ENCODE peak calls at places on chromosomes 4 and X, in four cellular contexts. One of them, this sample, is unnamed. For H3K9me3 and H3K4me1, the result is how much of the 10 kb centered on the place peaks cover.

GRCh38 chrX:9438950-9439494 is 25.8 kb upstream of the TBL1X start:
- DNase-seq in Karpas-422: no peak
- DNase-seq in thyroid gland: no peak
- DNase-seq in GM23248: peak
- DNase-seq in this sample: no peak

GRCh38 chr4:82360298-82361177 is 13.3 kb downstream of the HNRNPD start:
- DNase-seq in Karpas-422: peak
- DNase-seq in thyroid gland: no peak
- DNase-seq in GM23248: peak
- DNase-seq in this sample: no peak

GRCh38 chrX:84258708-84259107 is 70.7 kb upstream of the RPS6KA6 start:
- DNase-seq in Karpas-422: no peak
- DNase-seq in thyroid gland: no peak
- DNase-seq in GM23248: no peak
- DNase-seq in this sample: no peak

GRCh38 chrX:100208076-100208475 is 202.0 kb downstream of the PCDH19 start:
- DNase-seq in Karpas-422: no peak
- DNase-seq in thyroid gland: no peak
- DNase-seq in GM23248: no peak
- DNase-seq in this sample: no peak

GRCh38 chr4:19317377-19317776 is 934.3 kb upstream of the SLIT2 start:
- DNase-seq in Karpas-422: no peak
- DNase-seq in thyroid gland: no peak
- DNase-seq in GM23248: no peak
- DNase-seq in this sample: no peak

GRCh38 chr4:78612398-78613005 is 60.9 kb downstream of the ANXA3 start:
- DNase-seq in Karpas-422: peak
- DNase-seq in thyroid gland: peak
- DNase-seq in GM23248: peak
- DNase-seq in this sample: no peak

GRCh38 chr4:172202480-172203076 is 389.4 kb downstream of the GALNTL6 start:
- DNase-seq in Karpas-422: peak
- DNase-seq in thyroid gland: no peak
- DNase-seq in GM23248: peak
- DNase-seq in this sample: no peak

GRCh38 chr4:23290656-23291055 is 597.9 kb downstream of the GBA3 start:
- DNase-seq in Karpas-422: no peak
- DNase-seq in thyroid gland: no peak
- DNase-seq in GM23248: no peak
- DNase-seq in this sample: no peak

GRCh38 chrX:41314204-41314603 is 19.8 kb upstream of the DDX3X start:
- DNase-seq in Karpas-422: no peak
- DNase-seq in thyroid gland: no peak
- DNase-seq in GM23248: no peak
- DNase-seq in this sample: no peak
- H3K9me3 ChIP-seq in Karpas-422: under half
- H3K9me3 ChIP-seq in thyroid gland: under half
- H3K9me3 ChIP-seq in GM23248: under half
- H3K9me3 ChIP-seq in this sample: under half

DNA sequence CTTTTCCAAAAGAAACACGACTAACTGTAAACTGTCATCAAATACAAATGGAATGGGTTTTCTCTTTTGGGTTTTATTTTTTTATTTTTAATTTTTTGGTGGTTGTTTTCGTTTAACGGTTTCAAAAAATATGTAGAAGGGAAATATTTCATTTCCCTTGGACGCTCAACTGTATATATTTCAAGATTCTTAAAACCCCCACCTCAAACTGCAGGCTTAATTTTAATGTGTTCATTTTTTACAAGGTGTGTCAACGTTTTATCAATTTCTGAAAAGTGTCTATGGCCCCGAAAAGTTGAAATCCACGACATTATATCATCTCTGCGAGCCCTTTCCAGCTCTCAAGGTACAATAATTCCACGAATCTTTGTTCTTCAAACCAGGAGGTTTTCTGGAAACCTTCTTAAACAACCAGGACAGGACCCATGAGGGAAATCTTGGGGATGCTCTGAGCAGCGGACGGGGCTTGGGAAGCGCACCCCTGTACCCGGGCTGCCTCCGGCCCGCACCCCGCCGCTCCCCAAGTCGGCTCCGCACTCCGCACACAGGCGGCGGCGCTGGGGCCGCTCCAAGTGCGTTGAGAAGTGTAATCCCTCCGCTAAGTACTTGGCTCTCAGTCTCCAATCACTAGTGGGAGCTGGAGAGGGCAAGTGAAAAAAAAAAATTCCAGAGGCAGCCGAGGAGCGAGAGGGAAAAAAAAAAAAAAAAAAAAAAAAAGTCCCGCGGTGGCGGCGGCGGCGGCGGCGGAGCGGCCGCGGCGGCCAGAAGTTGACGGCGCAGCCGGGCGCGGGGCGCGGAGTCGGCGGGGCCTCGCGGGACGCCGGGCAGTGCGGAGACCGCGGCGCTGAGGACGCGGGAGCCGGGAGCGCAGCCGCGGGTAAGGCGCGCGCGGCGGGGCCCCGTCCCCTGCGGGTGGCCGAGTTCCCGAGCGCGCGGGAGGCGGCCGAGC is at the start of gene BMPR1B:
- DNase-seq in Karpas-422: no peak
- DNase-seq in thyroid gland: peak
- DNase-seq in GM23248: peak
- DNase-seq in this sample: no peak
- H3K27ac ChIP-seq in Karpas-422: no peak
- H3K27ac ChIP-seq in thyroid gland: no peak
- H3K27ac ChIP-seq in GM23248: no peak
- H3K27ac ChIP-seq in this sample: peak

GRCh38 chr4:36255575-36255974 is 11.3 kb upstream of the ARAP2 start:
- DNase-seq in Karpas-422: no peak
- DNase-seq in thyroid gland: no peak
- DNase-seq in GM23248: no peak
- DNase-seq in this sample: no peak
- H3K4me1 ChIP-seq in Karpas-422: under half
- H3K4me1 ChIP-seq in thyroid gland: under half
- H3K4me1 ChIP-seq in GM23248: under half
- H3K4me1 ChIP-seq in this sample: under half

GRCh38 chrX:47570794-47571193 is 9.8 kb downstream of the ARAF start:
- DNase-seq in Karpas-422: no peak
- DNase-seq in thyroid gland: no peak
- DNase-seq in GM23248: no peak
- DNase-seq in this sample: no peak
- H3K9me3 ChIP-seq in Karpas-422: under half
- H3K9me3 ChIP-seq in thyroid gland: under half
- H3K9me3 ChIP-seq in GM23248: under half
- H3K9me3 ChIP-seq in this sample: under half

GRCh38 chr4:95644417-95644816 is 95.6 kb upstream of the UNC5C start:
- DNase-seq in Karpas-422: no peak
- DNase-seq in thyroid gland: no peak
- DNase-seq in GM23248: no peak
- DNase-seq in this sample: no peak

GRCh38 chr4:95638920-95639501 is 90.2 kb upstream of the UNC5C start:
- DNase-seq in Karpas-422: no peak
- DNase-seq in thyroid gland: no peak
- DNase-seq in GM23248: no peak
- DNase-seq in this sample: no peak

GRCh38 chr4:95643627-95644026 is 94.9 kb upstream of the UNC5C start:
- DNase-seq in Karpas-422: no peak
- DNase-seq in thyroid gland: peak
- DNase-seq in GM23248: no peak
- DNase-seq in this sample: no peak

GRCh38 chr4:95640337-95640736 is 91.6 kb upstream of the UNC5C start:
- DNase-seq in Karpas-422: no peak
- DNase-seq in thyroid gland: peak
- DNase-seq in GM23248: no peak
- DNase-seq in this sample: no peak

GRCh38 chr4:95641571-95641970 is 92.8 kb upstream of the UNC5C start:
- DNase-seq in Karpas-422: no peak
- DNase-seq in thyroid gland: peak
- DNase-seq in GM23248: no peak
- DNase-seq in this sample: no peak
- H3K27ac ChIP-seq in Karpas-422: no peak
- H3K27ac ChIP-seq in thyroid gland: peak
- H3K27ac ChIP-seq in GM23248: no peak
- H3K27ac ChIP-seq in this sample: no peak

DNA sequence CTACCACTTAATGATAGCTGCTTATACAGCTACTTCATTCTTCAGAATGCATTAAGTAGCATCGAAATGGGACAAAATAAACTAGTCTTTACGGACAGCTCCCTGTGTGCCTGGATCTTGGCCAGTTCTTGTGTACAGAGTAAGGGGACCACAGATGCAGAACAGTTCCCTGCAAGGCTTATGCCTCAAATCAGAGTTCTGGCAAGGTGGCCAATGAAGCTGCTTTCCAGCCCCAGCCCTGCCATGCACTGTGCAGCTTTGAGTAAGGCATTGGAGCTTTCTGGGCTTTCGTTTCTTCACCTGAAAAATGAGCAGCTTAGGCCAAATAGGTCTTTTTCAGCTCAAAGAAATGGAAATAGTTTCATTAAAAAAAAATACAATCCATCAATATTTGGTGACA is 14.2 kb downstream of the CLNK start:
- DNase-seq in Karpas-422: no peak
- DNase-seq in thyroid gland: peak
- DNase-seq in GM23248: no peak
- DNase-seq in this sample: no peak
- H3K4me1 ChIP-seq in Karpas-422: under half
- H3K4me1 ChIP-seq in thyroid gland: under half
- H3K4me1 ChIP-seq in GM23248: under half
- H3K4me1 ChIP-seq in this sample: under half

GRCh38 chrX:48059296-48059639 is 12.2 kb downstream of the ZNF630 start:
- DNase-seq in Karpas-422: no peak
- DNase-seq in thyroid gland: no peak
- DNase-seq in GM23248: no peak
- DNase-seq in this sample: no peak

GRCh38 chrX:48064261-48064660 is 7.2 kb downstream of the ZNF630 start:
- DNase-seq in Karpas-422: no peak
- DNase-seq in thyroid gland: no peak
- DNase-seq in GM23248: no peak
- DNase-seq in this sample: no peak

GRCh38 chrX:48058621-48059295 is 12.7 kb downstream of the ZNF630 start:
- DNase-seq in Karpas-422: no peak
- DNase-seq in thyroid gland: no peak
- DNase-seq in GM23248: no peak
- DNase-seq in this sample: no peak
- H3K9me3 ChIP-seq in Karpas-422: under half
- H3K9me3 ChIP-seq in thyroid gland: under half
- H3K9me3 ChIP-seq in GM23248: under half
- H3K9me3 ChIP-seq in this sample: half or more

DNA sequence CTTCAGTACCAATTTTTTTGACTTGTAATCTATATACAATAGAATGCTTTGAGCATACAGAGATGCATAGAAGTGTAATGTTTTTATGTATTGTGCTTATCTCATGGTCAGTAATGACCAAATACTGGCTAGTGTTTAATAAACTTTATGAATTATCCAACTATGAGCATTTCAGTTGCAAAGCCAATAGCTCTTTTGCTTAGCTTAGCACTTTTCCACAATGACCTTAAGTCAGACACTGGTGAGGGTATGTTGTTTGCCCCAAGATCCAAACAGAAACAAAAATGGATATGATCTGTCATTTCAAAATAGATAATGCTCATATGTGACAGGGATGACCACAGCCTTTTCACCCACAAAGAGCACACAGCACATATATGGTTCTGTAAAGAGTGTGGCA is 393.0 kb downstream of the AFF2 start:
- DNase-seq in Karpas-422: no peak
- DNase-seq in thyroid gland: no peak
- DNase-seq in GM23248: no peak
- DNase-seq in this sample: no peak
- H3K27ac ChIP-seq in Karpas-422: no peak
- H3K27ac ChIP-seq in thyroid gland: no peak
- H3K27ac ChIP-seq in GM23248: no peak
- H3K27ac ChIP-seq in this sample: no peak

DNA sequence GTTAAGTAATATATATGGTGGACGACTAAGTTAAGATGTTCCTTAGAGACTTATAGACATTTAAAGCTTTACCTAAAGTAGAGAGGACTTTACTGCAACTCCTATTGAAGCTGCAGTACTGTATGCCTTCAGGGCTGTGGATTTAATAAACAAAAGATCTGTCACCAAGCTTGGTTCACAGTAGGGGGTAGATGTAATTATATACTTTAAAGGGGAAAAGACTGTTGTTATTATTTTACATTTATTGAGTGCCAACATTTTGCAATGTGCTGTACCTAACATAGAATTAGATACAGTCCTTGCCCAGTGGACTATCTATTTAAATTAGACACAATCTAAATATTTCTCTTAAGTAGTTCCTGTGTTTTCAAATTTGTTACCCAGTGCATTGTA is 67.2 kb downstream of the SLIT2 start:
- DNase-seq in Karpas-422: no peak
- DNase-seq in thyroid gland: no peak
- DNase-seq in GM23248: no peak
- DNase-seq in this sample: no peak
- H3K4me1 ChIP-seq in Karpas-422: under half
- H3K4me1 ChIP-seq in thyroid gland: under half
- H3K4me1 ChIP-seq in GM23248: under half
- H3K4me1 ChIP-seq in this sample: under half